ENCODE peak calls at places on chromosomes 5 and 9, in four cellular contexts. W is H1, C is IMR-90, R is K562. T is an unnamed sample.
A peak's percentile ranks its signal among the peaks of the same experiment; 100 is the strongest.

GRCh38 chr9:134193912-134194535 is 29.7 kb upstream of the RNU6ATAC start:
- DNase-seq in W (no peak), C (no peak), R (no peak), T (no peak)

GRCh38 chr9:38356851-38357250 is 35.7 kb upstream of the ALDH1B1 start:
- DNase-seq in W (no peak), C (no peak), R (no peak), T (no peak)

GRCh38 chr5:171494452-171495121 is 75.1 kb downstream of the FGF18 start:
- DNase-seq in W (peak; percentile 27), C (peak; percentile 59), R (peak; percentile 89), T (no peak)

GRCh38 chr5:88503065-88503394 is 234.4 kb upstream of the TMEM161B start:
- DNase-seq in W (no peak), C (no peak), R (no peak), T (no peak)

GRCh38 chr5:9774472-9775079 is 144.4 kb upstream of the TAS2R1 start:
- DNase-seq in W (no peak), C (peak; percentile 84), R (no peak), T (no peak)

GRCh38 chr9:14778565-14778964 is 56.0 kb upstream of the CER1 start:
- DNase-seq in W (no peak), C (no peak), R (no peak), T (no peak)

GRCh38 chr5:177023247-177023703 is 779 bp downstream of the ZNF346 start:
- DNase-seq in W (no peak), C (peak; percentile 16), R (peak; percentile 20), T (no peak)

GRCh38 chr9:134591573-134591981 is 50.0 kb upstream of the COL5A1 start:
- DNase-seq in W (no peak), C (no peak), R (no peak), T (no peak)

GRCh38 chr5:42858031-42858643 is 46.4 kb upstream of the SELENOP start:
- DNase-seq in W (no peak), C (no peak), R (no peak), T (no peak)

GRCh38 chr9:96376926-96377874 is 6.3 kb downstream of the SLC35D2 start:
- DNase-seq in W (no peak), C (peak; percentile 38), R (no peak), T (no peak)

GRCh38 chr5:12354686-12355085 is 450.4 kb upstream of the CTNND2 start:
- DNase-seq in W (no peak), C (no peak), R (no peak), T (no peak)

GRCh38 chr9:116592926-116593325 is 94.2 kb upstream of the TRIM32 start:
- DNase-seq in W (no peak), C (no peak), R (no peak), T (no peak)

GRCh38 chr9:111455638-111456037 is 28.5 kb downstream of the ECPAS start:
- DNase-seq in W (no peak), C (no peak), R (no peak), T (no peak)

GRCh38 chr5:36877667-36878420 is 1.3 kb downstream of the NIPBL start:
- DNase-seq in W (no peak), C (peak; percentile 37), R (no peak), T (no peak)

GRCh38 chr9:134243778-134244467 is 79.6 kb upstream of the RNU6ATAC start:
- DNase-seq in W (no peak), C (peak; percentile 59), R (no peak), T (peak; percentile 42)

GRCh38 chr5:159018855-159019254 is 80.9 kb downstream of the EBF1 start:
- DNase-seq in W (no peak), C (no peak), R (no peak), T (no peak)

GRCh38 chr9:122370869-122371467 is at the start of gene PTGS1:
- DNase-seq in W (no peak), C (peak; percentile 38), R (peak; percentile 78), T (no peak)

GRCh38 chr5:88660947-88661869 is 221.8 kb downstream of the MEF2C start:
- DNase-seq in W (no peak), C (peak; percentile 77), R (peak; percentile 40), T (no peak)

GRCh38 chr5:159218595-159219023 is 9.3 kb upstream of the RNF145 start:
- DNase-seq in W (no peak), C (peak; percentile 38), R (no peak), T (no peak)

GRCh38 chr5:148090780-148091221 is 27.0 kb downstream of the SPINK5 start:
- DNase-seq in W (no peak), C (no peak), R (no peak), T (no peak)

GRCh38 chr9:132011896-132012295 is 67.8 kb downstream of the MED27 start:
- DNase-seq in W (no peak), C (no peak), R (no peak), T (no peak)

GRCh38 chr5:111345731-111346130 is 121.5 kb downstream of the CAMK4 start:
- DNase-seq in W (no peak), C (peak; percentile 12), R (no peak), T (no peak)

GRCh38 chr9:4266602-4267001 is 33.3 kb downstream of the GLIS3 start:
- DNase-seq in W (no peak), C (no peak), R (no peak), T (no peak)

GRCh38 chr9:4259489-4259888 is 40.4 kb downstream of the GLIS3 start:
- DNase-seq in W (no peak), C (no peak), R (no peak), T (no peak)

GRCh38 chr9:4258321-4259093 is 41.4 kb downstream of the GLIS3 start:
- DNase-seq in W (no peak), C (peak; percentile 87), R (no peak), T (no peak)

GRCh38 chr9:4262735-4263141 is 37.1 kb downstream of the GLIS3 start:
- DNase-seq in W (no peak), C (peak; percentile 87), R (no peak), T (no peak)

GRCh38 chr9:4260661-4261060 is 39.2 kb downstream of the GLIS3 start:
- DNase-seq in W (no peak), C (no peak), R (no peak), T (no peak)
- TF ChIP-seq CHD1 in W (no peak), C (no peak), R (no peak), T (no peak)

GRCh38 chr5:155826947-155827815 is 499.8 kb upstream of the SGCD start:
- DNase-seq in W (no peak), C (no peak), R (no peak), T (no peak)

GRCh38 chr5:155822177-155822576 is 504.8 kb upstream of the SGCD start:
- DNase-seq in W (no peak), C (no peak), R (no peak), T (no peak)

GRCh38 chr5:155833282-155833681 is 493.7 kb upstream of the SGCD start:
- DNase-seq in W (no peak), C (peak; percentile 1), R (no peak), T (no peak)

GRCh38 chr5:155827949-155828348 is 499.0 kb upstream of the SGCD start:
- DNase-seq in W (no peak), C (no peak), R (no peak), T (no peak)
- TF ChIP-seq CHD1 in W (no peak), C (no peak), R (no peak), T (no peak)

GRCh38 chr5:94916619-94917018 is 298.1 kb downstream of the SLF1 start:
- DNase-seq in W (no peak), C (no peak), R (no peak), T (no peak)
- TF ChIP-seq CHD1 in W (no peak), C (no peak), R (no peak), T (no peak)

GRCh38 chr5:174380311-174380710 is 334.8 kb downstream of the NSG2 start:
- DNase-seq in W (no peak), C (no peak), R (no peak), T (no peak)

GRCh38 chr5:174374206-174374605 is 328.7 kb downstream of the NSG2 start:
- DNase-seq in W (no peak), C (no peak), R (no peak), T (no peak)

GRCh38 chr5:174378116-174378874 is 332.8 kb downstream of the NSG2 start:
- DNase-seq in W (no peak), C (no peak), R (no peak), T (no peak)

GRCh38 chr5:174376056-174376455 is 330.6 kb downstream of the NSG2 start:
- DNase-seq in W (no peak), C (no peak), R (no peak), T (no peak)

GRCh38 chr5:174376726-174377373 is 331.3 kb downstream of the NSG2 start:
- DNase-seq in W (no peak), C (no peak), R (no peak), T (no peak)
- TF ChIP-seq CHD1 in W (no peak), C (no peak), R (no peak), T (no peak)

DNA sequence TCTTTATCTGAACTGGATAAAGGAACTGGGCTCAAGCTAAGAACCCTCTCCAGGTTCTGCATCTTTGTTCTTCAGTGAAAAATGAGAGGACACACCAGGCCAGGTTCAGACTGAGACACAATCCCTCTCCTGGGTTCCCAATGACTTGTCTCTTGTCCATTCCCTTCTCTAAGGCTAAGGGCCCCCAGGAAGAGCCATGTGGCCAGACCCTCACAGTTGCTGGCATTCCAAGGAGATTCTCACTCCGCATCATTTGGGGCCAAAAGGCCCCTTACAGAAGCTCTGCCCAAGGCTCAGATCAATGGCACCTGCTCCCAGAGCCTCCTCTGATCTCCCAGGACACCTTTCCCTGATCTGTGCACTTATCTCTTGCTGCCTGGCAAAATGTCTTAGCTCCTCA is 4.9 kb downstream of the IL4 start:
- DNase-seq in W (no peak), C (no peak), R (no peak), T (no peak)
- TF ChIP-seq CHD1 in W (no peak), C (no peak), R (no peak), T (no peak)

DNA sequence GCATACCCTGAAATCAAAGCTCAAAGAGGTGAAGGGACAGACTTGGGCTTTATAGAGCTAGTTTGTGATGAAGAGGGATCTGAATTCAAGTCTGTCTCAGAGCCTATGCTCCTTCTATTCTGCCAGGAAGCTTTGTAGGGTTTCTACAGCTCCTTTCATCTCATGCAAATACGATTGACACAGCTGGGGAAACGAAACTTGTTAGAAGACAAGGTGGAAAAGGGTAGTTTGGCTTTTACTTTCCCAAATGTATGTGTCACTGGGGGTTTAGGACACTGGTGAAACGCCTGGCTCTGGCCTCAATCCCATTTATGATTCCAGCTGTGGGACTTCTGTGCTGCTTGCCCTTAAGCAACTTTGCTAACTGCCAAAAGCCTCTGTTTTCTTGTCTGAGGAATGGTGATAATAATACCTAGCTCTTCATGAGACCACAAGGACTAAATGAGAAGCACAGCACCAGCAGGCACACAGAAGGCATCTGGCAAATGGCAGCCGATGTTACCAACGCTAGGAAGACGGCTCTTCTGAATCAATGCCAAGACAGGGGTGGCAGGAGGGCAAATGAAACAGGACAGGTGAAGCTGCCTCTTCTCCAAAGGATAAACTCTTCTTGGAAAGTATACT is 70.3 kb upstream of the EQTN start:
- DNase-seq in W (no peak), C (no peak), R (no peak), T (peak; percentile 64)
- TF ChIP-seq CHD1 in W (no peak), C (no peak), R (no peak), T (no peak)

DNA sequence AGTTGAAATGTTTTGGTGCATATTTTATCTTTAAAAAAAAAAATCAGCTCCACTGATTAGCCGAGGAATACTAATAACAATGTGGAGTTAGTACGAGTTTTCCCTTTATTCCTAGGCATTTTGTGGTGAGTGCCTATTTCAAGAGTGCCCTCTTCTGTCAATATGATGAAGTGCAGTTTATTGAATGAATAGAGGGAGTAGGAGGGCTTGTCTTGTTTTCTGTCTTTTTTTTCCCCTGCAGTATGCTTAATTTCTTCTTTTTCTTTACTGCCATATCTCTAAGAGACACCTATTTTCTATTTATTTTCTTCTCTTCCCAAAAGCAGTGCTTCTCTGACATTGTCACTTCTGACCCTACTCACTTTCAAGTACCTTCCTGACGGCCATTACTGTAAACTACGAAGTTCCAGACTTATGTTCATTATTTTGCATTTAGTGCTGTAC is 169.6 kb upstream of the PITX1 start:
- DNase-seq in W (no peak), C (no peak), R (peak; percentile 35), T (no peak)
- TF ChIP-seq CHD1 in W (no peak), C (no peak), R (no peak), T (no peak)

GRCh38 chr5:32174011-32174866 is at the start of gene GOLPH3:
- DNase-seq in W (peak; percentile 62), C (peak; percentile 83), R (peak; percentile 94), T (no peak)
- TF ChIP-seq CHD1 in W (no peak), C (no peak), R (peak; percentile 77), T (no peak)